ENCODE peak calls at places on chromosomes 13 and 19, in six cellular contexts. W, M, D, P, V and R are unnamed samples.

GRCh38 chr19:55355213-55355821 is 798 bp upstream of the COX6B2 start:
- DNase-seq in W (no peak), M (no peak), D (no peak), P (no peak), V (no peak), R (no peak)

GRCh38 chr19:47081095-47081494 is 32.5 kb downstream of the ZC3H4 start:
- DNase-seq in W (no peak), M (no peak), D (peak; percentile 30), P (no peak), V (no peak), R (no peak)

GRCh38 chr13:82176761-82177160 is 1705.5 kb downstream of the SLITRK1 start:
- DNase-seq in W (no peak), M (no peak), D (no peak), P (no peak), V (no peak), R (no peak)

GRCh38 chr19:41569481-41570150 is 6.3 kb upstream of the CEACAM21 start:
- DNase-seq in W (no peak), M (no peak), D (no peak), P (no peak), V (no peak), R (no peak)

GRCh38 chr19:36255316-36255715 is 40.4 kb downstream of the ZNF146 start:
- DNase-seq in W (no peak), M (no peak), D (no peak), P (no peak), V (no peak), R (no peak)

GRCh38 chr19:29480507-29480906 is 45.3 kb upstream of the VSTM2B start:
- DNase-seq in W (no peak), M (no peak), D (no peak), P (no peak), V (no peak), R (no peak)

GRCh38 chr19:19306191-19306590 is 14.1 kb downstream of the SUGP1 start:
- DNase-seq in W (no peak), M (no peak), D (no peak), P (no peak), V (no peak), R (no peak)

GRCh38 chr19:34603003-34603402 is 74.0 kb downstream of the SCGB2B2 start:
- DNase-seq in W (no peak), M (no peak), D (no peak), P (no peak), V (no peak), R (no peak)

GRCh38 chr13:32955881-32956594 is 60.2 kb upstream of the KL start:
- DNase-seq in W (no peak), M (no peak), D (peak; percentile 90), P (no peak), V (no peak), R (no peak)

GRCh38 chr13:111950697-111951096 is 116.3 kb upstream of the SOX1 start:
- DNase-seq in W (no peak), M (no peak), D (no peak), P (no peak), V (no peak), R (no peak)

GRCh38 chr13:31172001-31172400 is 10.3 kb upstream of the HSPH1 start:
- DNase-seq in W (peak; percentile 59), M (no peak), D (peak; percentile 82), P (no peak), V (no peak), R (no peak)

GRCh38 chr19:30523791-30524190 is 151.6 kb downstream of the ZNF536 start:
- DNase-seq in W (no peak), M (no peak), D (no peak), P (no peak), V (no peak), R (no peak)

GRCh38 chr13:27296496-27296895 is 25.9 kb downstream of the RASL11A start:
- DNase-seq in W (no peak), M (no peak), D (no peak), P (no peak), V (no peak), R (no peak)

GRCh38 chr19:13466697-13467096 is 39.6 kb downstream of the CACNA1A start:
- DNase-seq in W (no peak), M (no peak), D (no peak), P (no peak), V (no peak), R (no peak)

GRCh38 chr13:85140192-85140591 is 659.0 kb downstream of the SLITRK6 start:
- DNase-seq in W (peak; percentile 3), M (no peak), D (no peak), P (no peak), V (no peak), R (no peak)

GRCh38 chr13:31138515-31138914 is 23.2 kb downstream of the HSPH1 start:
- DNase-seq in W (peak; percentile 38), M (no peak), D (no peak), P (no peak), V (no peak), R (no peak)

GRCh38 chr19:13505164-13505695 is 1.0 kb downstream of the CACNA1A start:
- DNase-seq in W (no peak), M (no peak), D (no peak), P (no peak), V (no peak), R (no peak)

GRCh38 chr19:14088634-14089411 is 1.7 kb downstream of the SAMD1 start:
- DNase-seq in W (no peak), M (no peak), D (no peak), P (no peak), V (no peak), R (no peak)

GRCh38 chr13:33610471-33611015 is 207.4 kb upstream of the RFC3 start:
- DNase-seq in W (peak; percentile 56), M (no peak), D (peak; percentile 74), P (no peak), V (no peak), R (no peak)

GRCh38 chr19:24033962-24034342 is 53.0 kb upstream of the ZNF254 start:
- DNase-seq in W (peak; percentile 71), M (peak; percentile 21), D (peak; percentile 79), P (no peak), V (no peak), R (no peak)

GRCh38 chr19:48806518-48806817 is 4.4 kb downstream of the BCAT2 start:
- DNase-seq in W (no peak), M (peak; percentile 52), D (peak; percentile 48), P (peak; percentile 47), V (peak; percentile 65), R (no peak)

GRCh38 chr19:51136891-51137551 is 5.1 kb upstream of the SIGLEC7 start:
- DNase-seq in W (no peak), M (no peak), D (no peak), P (no peak), V (no peak), R (no peak)

GRCh38 chr19:20611866-20612265 is 46.3 kb upstream of the ZNF737 start:
- DNase-seq in W (no peak), M (no peak), D (no peak), P (peak; percentile 18), V (no peak), R (no peak)

GRCh38 chr13:66992183-66992582 is 238.0 kb downstream of the PCDH9 start:
- DNase-seq in W (peak; percentile 77), M (peak; percentile 4), D (no peak), P (no peak), V (no peak), R (no peak)